ENCODE peak calls at places on chromosome 19, in seven cellular contexts. G is adrenal gland, P is IMR-90, R is fibroblast of villous mesenchyme, E is PC-3, Z is HL-60, U is tibial nerve. C is an unnamed sample.
A peak's percentile ranks its signal among the peaks of the same experiment; 100 is the strongest.

GRCh38 chr19:32866564-32867265 is 2.9 kb downstream of the SLC7A9 start:
- DNase-seq in G (no peak), U (no peak), E (no peak), P (no peak), R (no peak), Z (no peak), C (no peak)

GRCh38 chr19:31826325-31826724 is 477.1 kb upstream of the TSHZ3 start:
- DNase-seq in E (no peak), G (no peak), Z (no peak), R (no peak), P (no peak), U (no peak), C (no peak)

GRCh38 chr19:18543814-18544475 is 572 bp upstream of the FKBP8 start:
- DNase-seq in E (peak; percentile 87), U (peak; percentile 57), R (peak; percentile 76), P (peak; percentile 40), G (peak; percentile 70), Z (peak; percentile 95), C (peak; percentile 83)

GRCh38 chr19:29378543-29379105 is 147.2 kb upstream of the VSTM2B start:
- DNase-seq in E (no peak), R (no peak), Z (no peak), U (no peak), G (peak; percentile 17), P (no peak), C (no peak)

GRCh38 chr19:36060430-36060829 is 5.7 kb downstream of the WDR62 start:
- DNase-seq in U (peak; percentile 53), G (peak; percentile 70), E (peak; percentile 42), P (peak; percentile 63), R (peak; percentile 72), Z (peak; percentile 11), C (peak; percentile 64)

GRCh38 chr19:35868172-35868822 is at the start of gene APLP1:
- DNase-seq in G (peak; percentile 79), U (no peak), Z (peak; percentile 29), R (peak; percentile 19), P (no peak), E (peak; percentile 54), C (peak; percentile 36)

GRCh38 chr19:46192990-46193650 is 36.4 kb upstream of the IGFL1 start:
- DNase-seq in U (no peak), P (peak; percentile 51), Z (peak; percentile 93), G (peak; percentile 95), R (peak; percentile 83), E (peak; percentile 82), C (peak; percentile 92)

GRCh38 chr19:35021016-35021415 is 9.3 kb upstream of the SCN1B start:
- DNase-seq in E (no peak), P (no peak), U (no peak), Z (no peak), R (no peak), G (no peak), C (no peak)

GRCh38 chr19:3604987-3605343 is 1.7 kb downstream of the TBXA2R start:
- DNase-seq in E (no peak), R (no peak), P (no peak), U (no peak), G (no peak), Z (no peak), C (no peak)

GRCh38 chr19:29815231-29815630 is 3.4 kb downstream of the CCNE1 start:
- DNase-seq in P (no peak), R (no peak), E (no peak), Z (no peak), G (no peak), U (no peak), C (no peak)

GRCh38 chr19:6359942-6360341 is 1.4 kb upstream of the CLPP start:
- DNase-seq in U (no peak), P (no peak), R (no peak), G (no peak), E (no peak), Z (no peak), C (no peak)

GRCh38 chr19:18422530-18423191 is 3.5 kb downstream of the SSBP4 start:
- DNase-seq in U (no peak), R (no peak), G (no peak), Z (no peak), E (no peak), P (no peak), C (no peak)

GRCh38 chr19:55240713-55241020 is 12.1 kb upstream of the TMEM86B start:
- DNase-seq in U (no peak), P (no peak), Z (no peak), E (no peak), R (no peak), G (no peak), C (no peak)
- TF ChIP-seq CTCF in U (no peak), P (no peak), Z (no peak), E (no peak), R (no peak), G (no peak), C (no peak)

GRCh38 chr19:13869324-13869723 is 7.6 kb upstream of the NANOS3 start:
- DNase-seq in E (no peak), P (no peak), G (no peak), R (no peak), U (no peak), Z (no peak), C (no peak)

GRCh38 chr19:13873776-13874515 is 3.0 kb upstream of the NANOS3 start:
- DNase-seq in G (no peak), E (no peak), R (no peak), Z (no peak), P (no peak), U (no peak), C (no peak)

GRCh38 chr19:13875824-13876223 is 1.1 kb upstream of the NANOS3 start:
- DNase-seq in R (no peak), E (no peak), U (no peak), G (no peak), P (no peak), Z (no peak), C (no peak)

GRCh38 chr19:13872339-13872694 is 4.6 kb upstream of the NANOS3 start:
- DNase-seq in U (no peak), G (no peak), P (no peak), R (no peak), E (no peak), Z (no peak), C (no peak)

DNA sequence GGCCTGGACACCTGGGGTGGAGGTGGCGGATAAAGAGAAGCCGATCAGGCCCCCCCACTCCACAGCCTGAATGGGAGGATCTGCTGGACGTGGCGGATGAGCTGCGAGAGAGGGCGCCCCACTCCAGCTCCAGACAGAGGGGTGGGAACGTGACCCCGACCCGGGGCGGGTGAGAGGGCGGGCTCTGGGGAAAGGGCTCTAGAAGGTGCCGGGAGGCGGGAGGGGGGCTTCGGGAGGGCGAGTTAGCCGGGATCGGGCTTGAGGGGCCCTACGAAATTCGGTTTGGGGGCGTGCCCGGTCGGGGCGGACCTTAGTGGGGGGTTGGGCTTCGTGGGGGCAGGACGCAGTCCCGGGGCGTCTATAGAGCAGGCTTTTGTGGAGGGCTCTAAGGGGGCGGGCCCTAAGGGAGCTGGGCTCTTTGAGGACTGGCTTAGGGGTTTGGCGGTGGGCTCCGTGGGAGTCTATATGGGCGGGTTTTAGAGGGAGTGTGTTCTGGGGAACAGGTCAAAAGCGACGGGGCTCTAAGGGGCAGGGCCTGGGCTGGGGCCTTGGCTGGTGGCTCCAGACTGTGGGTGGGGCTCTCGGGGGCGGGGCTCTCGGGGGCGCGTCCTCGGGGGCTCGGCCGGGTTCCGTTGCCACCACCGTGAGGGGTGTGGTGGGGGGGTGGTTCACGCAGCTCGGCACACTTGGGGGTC is 4.1 kb upstream of the NANOS3 start:
- DNase-seq in U (no peak), G (no peak), E (no peak), P (no peak), Z (peak; percentile 21), R (peak; percentile 22), C (no peak)
- H3K4me3 ChIP-seq in U (peak overlapping the region; percentile 33), G (no peak overlapping the region), E (no peak overlapping the region), P (no peak overlapping the region), Z (peak overlapping the region; percentile 31), R (peak overlapping the region; percentile 56), C (peak overlapping the region; percentile 20)

GRCh38 chr19:39752795-39753194 is 15.0 kb upstream of the CLC start:
- DNase-seq in U (no peak), G (no peak), Z (no peak), E (no peak), P (no peak), R (no peak), C (no peak)
- TF ChIP-seq CTCF in U (no peak), G (no peak), Z (no peak), E (no peak), P (no peak), R (no peak), C (no peak)

GRCh38 chr19:2425622-2426581 is 1.5 kb downstream of the TIMM13 start:
- DNase-seq in U (no peak), E (no peak), R (no peak), Z (no peak), G (no peak), P (no peak), C (no peak)

GRCh38 chr19:2421581-2422306 is 5.6 kb downstream of the TIMM13 start:
- DNase-seq in G (no peak), P (no peak), Z (no peak), R (no peak), E (no peak), U (no peak), C (no peak)

GRCh38 chr19:2422951-2423880 is 4.2 kb downstream of the TIMM13 start:
- DNase-seq in P (no peak), R (no peak), G (peak; percentile 80), E (no peak), Z (peak; percentile 94), U (no peak), C (no peak)

GRCh38 chr19:2424686-2425621 is 2.4 kb downstream of the TIMM13 start:
- DNase-seq in E (peak; percentile 66), P (peak; percentile 69), U (no peak), G (peak; percentile 82), R (peak; percentile 77), Z (peak; percentile 86), C (peak; percentile 78)

GRCh38 chr19:2423913-2424685 is 3.3 kb downstream of the TIMM13 start:
- DNase-seq in P (no peak), E (no peak), R (no peak), U (no peak), G (no peak), Z (peak; percentile 51), C (no peak)
- H3K4me3 ChIP-seq in P (no peak overlapping the region), E (no peak overlapping the region), R (no peak overlapping the region), U (no peak overlapping the region), G (no peak overlapping the region), Z (peak overlapping the region; percentile 82), C (no peak overlapping the region)

DNA sequence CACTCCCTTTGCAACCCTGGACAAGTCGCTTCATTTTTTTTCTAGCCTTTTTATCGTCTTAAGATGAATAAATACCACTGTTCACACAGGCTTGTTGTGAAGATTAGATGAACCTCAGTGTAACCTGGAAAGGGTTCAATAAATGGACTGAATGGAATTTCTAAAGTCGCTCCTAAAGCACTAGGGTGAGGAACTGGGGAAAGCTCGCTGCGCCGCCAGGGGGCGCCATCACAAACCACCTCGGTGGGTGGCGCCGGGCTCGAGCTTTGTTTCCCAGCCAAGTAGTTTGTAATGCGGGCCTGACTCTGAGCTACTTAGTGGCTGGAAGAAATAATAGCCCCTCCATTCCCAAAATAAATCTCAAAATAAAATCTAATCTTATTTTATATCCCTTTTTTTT is 2.2 kb upstream of the CEACAM6 start:
- DNase-seq in G (peak; percentile 54), P (no peak), Z (peak; percentile 76), U (peak; percentile 7), E (peak; percentile 69), R (peak; percentile 6), C (peak; percentile 60)
- TF ChIP-seq CTCF in G (peak; percentile 29), P (peak; percentile 51), Z (peak; percentile 59), U (peak; percentile 30), E (peak; percentile 84), R (peak; percentile 62), C (peak; percentile 79)